ENCODE peak calls at places on chromosome 4, in ten cellular contexts. J is fibroblast of pulmonary artery, S is suprapubic skin, Z is pancreas, D is glutamatergic neuron, T is transverse colon, M is fibroblast of the aortic adventitia, W is AG04449, L is right lobe of liver, X is WTC11. A is an unnamed sample.

GRCh38 chr4:126202226-126202625 is 887.5 kb downstream of the FAT4 start:
- DNase-seq in Z (no peak), D (no peak), L (no peak), J (no peak), S (no peak), T (no peak), X (no peak), W (no peak), M (no peak), A (no peak)

GRCh38 chr4:175813126-175813715 is 1.2 kb upstream of the GPM6A start:
- DNase-seq in W (no peak), Z (no peak), M (no peak), D (no peak), T (no peak), J (no peak), L (no peak), X (no peak), S (no peak), A (no peak)

GRCh38 chr4:143294310-143294709 is 42.4 kb upstream of the GAB1 start:
- DNase-seq in M (peak), J (peak), D (no peak), Z (no peak), S (peak), L (no peak), W (no peak), X (no peak), T (peak), A (no peak)

GRCh38 chr4:78710536-78710935 is 65.6 kb upstream of the BMP2K start:
- DNase-seq in J (no peak), Z (no peak), L (no peak), X (no peak), D (no peak), W (no peak), T (no peak), S (no peak), M (peak), A (no peak)

GRCh38 chr4:125849869-125850268 is 535.1 kb downstream of the FAT4 start:
- DNase-seq in X (no peak), L (no peak), W (peak), Z (no peak), S (no peak), D (no peak), M (peak), J (peak), T (no peak), A (no peak)

GRCh38 chr4:1402021-1402515 is 4.2 kb downstream of the NKX1-1 start:
- DNase-seq in X (no peak), S (no peak), Z (no peak), D (peak), W (no peak), T (no peak), L (no peak), J (no peak), M (no peak), A (no peak)

GRCh38 chr4:102824398-102824797 is 3.0 kb downstream of the UBE2D3 start:
- DNase-seq in L (no peak), W (no peak), M (no peak), T (no peak), S (no peak), X (no peak), J (no peak), Z (no peak), D (no peak), A (no peak)

GRCh38 chr4:7103599-7104365 is 35.9 kb upstream of the GRPEL1 start:
- DNase-seq in Z (peak), W (no peak), S (no peak), D (no peak), M (no peak), J (no peak), L (peak), T (peak), X (no peak), A (peak)

GRCh38 chr4:173477016-173477415 is 53.0 kb downstream of the HAND2 start:
- DNase-seq in J (no peak), X (no peak), D (no peak), T (no peak), S (no peak), Z (no peak), W (no peak), M (peak), L (no peak), A (no peak)
- TF ChIP-seq CTCF in J (no peak), X (no peak), D (no peak), T (no peak), S (no peak), Z (no peak), W (no peak), M (no peak), L (no peak), A (no peak)

GRCh38 chr4:48790581-48790980 is 10.5 kb upstream of the FRYL start:
- DNase-seq in W (no peak), L (no peak), S (no peak), Z (no peak), D (no peak), M (no peak), J (no peak), T (no peak), X (no peak), A (no peak)
- TF ChIP-seq CTCF in W (no peak), L (no peak), S (no peak), Z (no peak), D (no peak), M (no peak), J (no peak), T (no peak), X (no peak), A (no peak)

DNA sequence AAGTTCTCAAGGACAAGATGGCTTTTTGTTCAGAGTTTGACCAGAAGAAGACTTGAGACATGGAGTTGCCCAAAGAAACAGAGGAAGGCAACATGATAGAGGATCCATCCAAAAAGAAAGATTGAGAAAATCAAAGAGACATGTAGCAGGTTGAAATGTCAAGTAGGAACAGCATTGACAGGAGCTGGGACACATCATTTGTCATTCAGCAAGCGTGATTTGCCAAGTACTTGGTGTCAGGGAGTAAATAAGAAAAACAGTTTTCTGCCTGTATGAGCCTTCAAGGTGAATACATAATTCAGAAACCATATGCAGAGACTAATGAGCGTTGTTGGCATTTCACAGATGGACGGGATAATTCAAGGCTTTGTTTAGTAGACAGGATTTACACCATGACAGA is 11.2 kb downstream of the SMIM31 start:
- DNase-seq in X (no peak), M (no peak), D (no peak), W (no peak), Z (no peak), J (no peak), S (no peak), L (no peak), T (no peak), A (no peak)
- TF ChIP-seq CTCF in X (no peak), M (no peak), D (no peak), W (no peak), Z (no peak), J (no peak), S (no peak), L (no peak), T (no peak), A (no peak)

GRCh38 chr4:119835511-119835910 is 206.9 kb upstream of the PDE5A start:
- DNase-seq in Z (no peak), X (no peak), W (peak), T (no peak), S (no peak), J (peak), M (no peak), D (no peak), L (no peak), A (no peak)
- TF ChIP-seq CTCF in Z (no peak), X (no peak), W (no peak), T (no peak), S (no peak), J (no peak), M (no peak), D (no peak), L (no peak), A (no peak)

DNA sequence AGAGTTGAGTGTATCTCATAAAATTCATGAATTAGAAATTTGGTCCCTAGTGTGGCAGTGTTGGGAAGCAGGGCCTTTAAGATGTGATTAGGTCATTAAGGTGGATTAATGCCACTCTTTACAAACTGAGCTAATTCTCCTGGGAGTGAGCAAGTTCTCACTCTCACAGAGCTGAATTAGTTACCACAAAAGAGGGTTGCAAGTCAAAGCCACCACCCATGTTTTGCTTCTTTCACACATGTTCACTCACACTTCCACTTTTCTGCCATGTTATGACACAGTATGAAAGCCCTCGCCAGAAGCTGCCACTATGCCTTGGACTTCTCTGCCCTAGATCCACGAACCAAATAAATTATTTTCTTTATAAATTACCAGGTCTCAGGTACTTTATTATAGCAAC is 332.1 kb downstream of the ARAP2 start:
- DNase-seq in M (no peak), T (no peak), W (no peak), D (no peak), X (no peak), S (no peak), J (no peak), Z (no peak), L (no peak), A (no peak)
- TF ChIP-seq CTCF in M (no peak), T (no peak), W (no peak), D (no peak), X (no peak), S (no peak), J (no peak), Z (no peak), L (no peak), A (no peak)

GRCh38 chr4:144582105-144582850 is 63.7 kb upstream of the HHIP start:
- DNase-seq in J (peak), D (no peak), T (no peak), M (peak), L (no peak), Z (no peak), W (no peak), X (no peak), S (no peak), A (no peak)

GRCh38 chr4:144584428-144584827 is 61.5 kb upstream of the HHIP start:
- DNase-seq in T (no peak), W (no peak), J (no peak), M (no peak), Z (no peak), S (no peak), X (no peak), L (no peak), D (no peak), A (no peak)

GRCh38 chr4:144583658-144584057 is 62.3 kb upstream of the HHIP start:
- DNase-seq in Z (no peak), T (no peak), W (no peak), S (no peak), L (no peak), J (peak), M (peak), X (no peak), D (no peak), A (no peak)

GRCh38 chr4:144580421-144580820 is 65.5 kb upstream of the HHIP start:
- DNase-seq in J (no peak), X (no peak), Z (no peak), L (no peak), T (no peak), D (no peak), W (no peak), M (peak), S (no peak), A (no peak)

DNA sequence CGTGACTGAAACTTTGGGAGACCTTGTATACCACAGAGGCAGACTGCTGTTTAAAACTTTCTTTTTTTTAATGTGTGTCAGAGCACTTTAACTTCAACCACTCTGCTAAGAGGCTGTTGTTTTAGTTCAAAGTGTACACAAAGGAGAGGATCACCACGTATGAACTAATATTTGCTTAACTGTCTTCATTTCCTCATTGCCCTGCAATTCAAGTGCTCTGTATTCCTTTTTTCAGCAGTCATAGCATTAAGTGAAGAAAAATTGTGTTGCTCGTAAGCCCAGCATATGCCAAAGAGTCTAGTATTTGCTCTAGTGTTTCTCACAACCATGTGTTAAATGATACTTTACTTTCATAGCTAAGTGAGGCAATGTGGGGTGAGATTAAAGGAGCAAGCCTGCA is 63.0 kb upstream of the HHIP start:
- DNase-seq in X (no peak), T (no peak), M (peak), D (no peak), J (no peak), L (no peak), Z (no peak), W (no peak), S (no peak), A (no peak)
- TF ChIP-seq CTCF in X (no peak), T (no peak), M (no peak), D (no peak), J (no peak), L (no peak), Z (no peak), W (no peak), S (no peak), A (no peak)

GRCh38 chr4:67333663-67334062 is 211.6 kb downstream of the CENPC start:
- DNase-seq in M (peak), J (no peak), T (no peak), S (no peak), Z (no peak), W (no peak), L (no peak), X (no peak), D (no peak), A (no peak)

GRCh38 chr4:67327245-67327860 is 217.9 kb downstream of the CENPC start:
- DNase-seq in X (peak), J (peak), D (peak), W (no peak), M (peak), S (no peak), Z (no peak), L (no peak), T (peak), A (peak)

GRCh38 chr4:67332627-67333026 is 212.7 kb downstream of the CENPC start:
- DNase-seq in M (no peak), S (no peak), D (peak), X (peak), J (peak), W (no peak), L (no peak), T (no peak), Z (no peak), A (peak)
- TF ChIP-seq CTCF in M (peak), S (peak), D (peak), X (peak), J (peak), W (peak), L (peak), T (peak), Z (peak), A (peak)

GRCh38 chr4:8192748-8193738 is 6.0 kb upstream of the SH3TC1 start:
- DNase-seq in M (peak), X (no peak), L (peak), J (peak), Z (no peak), D (peak), S (no peak), W (no peak), T (peak), A (no peak)
- TF ChIP-seq CTCF in M (peak), X (no peak), L (peak), J (peak), Z (no peak), D (no peak), S (peak), W (peak), T (peak), A (no peak)

GRCh38 chr4:150145090-150145949 is 67.1 kb downstream of the DCLK2 start:
- DNase-seq in J (no peak), M (peak), Z (no peak), W (no peak), S (no peak), L (no peak), D (no peak), T (no peak), X (peak), A (no peak)
- TF ChIP-seq CTCF in J (peak), M (peak), Z (no peak), W (peak), S (no peak), L (no peak), D (peak), T (no peak), X (no peak), A (peak)

GRCh38 chr4:147071341-147071740 is 125.7 kb upstream of the TTC29 start:
- DNase-seq in T (no peak), D (no peak), W (no peak), Z (no peak), J (no peak), L (no peak), X (no peak), S (no peak), M (no peak), A (no peak)
- TF ChIP-seq CTCF in T (no peak), D (no peak), W (no peak), Z (no peak), J (no peak), L (no peak), X (no peak), S (no peak), M (no peak), A (no peak)

A was measured in neural crest cell.